ENCODE peak calls at places on chromosomes 5 and 9, in five cellular contexts. G is HFFc6; E is pulmonary artery endothelial cell; I is neural crest cell; F is activated CD4-positive, alpha-beta T cell treated with anti-CD3 and anti-CD28 coated beads, Interleukin-2, amount 50 U/mL, for 24 hours. Q is an unnamed sample.

GRCh38 chr9:70406446-70406862 is 8.0 kb downstream of the KLF9 start:
- DNase-seq in E (no peak), F (no peak), G (no peak), I (no peak), Q (no peak)

GRCh38 chr5:154198611-154199230 is 8.2 kb downstream of the GALNT10 start:
- DNase-seq in F (no peak), E (no peak), I (no peak), G (peak), Q (no peak)

GRCh38 chr9:92342825-92343488 is 17.2 kb downstream of the CENPP start:
- DNase-seq in E (no peak), G (no peak), I (no peak), F (no peak), Q (no peak)

GRCh38 chr9:37902804-37903580 is 935 bp downstream of the SLC25A51 start:
- DNase-seq in E (no peak), F (no peak), G (peak), I (no peak), Q (no peak)

GRCh38 chr5:89277791-89278190 is 394.8 kb upstream of the MEF2C start:
- DNase-seq in E (no peak), I (no peak), F (no peak), G (peak), Q (no peak)

GRCh38 chr9:134619456-134619982 is 22.1 kb upstream of the COL5A1 start:
- DNase-seq in F (no peak), G (no peak), E (no peak), I (no peak), Q (no peak)

GRCh38 chr5:133869675-133869978 is 98.8 kb downstream of the C5orf15 start:
- DNase-seq in G (no peak), F (no peak), E (no peak), I (no peak), Q (no peak)

GRCh38 chr5:139950436-139950835 is 92.7 kb downstream of the NRG2 start:
- DNase-seq in E (no peak), G (no peak), I (no peak), F (no peak), Q (no peak)

GRCh38 chr9:135369401-135369800 is 110.2 kb upstream of the PPP1R26 start:
- DNase-seq in I (no peak), E (no peak), G (no peak), F (no peak), Q (no peak)

GRCh38 chr5:55533806-55534435 is 843 bp downstream of the PLPP1 start:
- DNase-seq in G (peak), F (peak), E (peak), I (peak), Q (no peak)

GRCh38 chr9:34403554-34404380 is 27.1 kb upstream of the MYORG start:
- DNase-seq in I (peak), F (peak), E (no peak), G (peak), Q (peak)

GRCh38 chr5:31407921-31408714 is 123.8 kb downstream of the DROSHA start:
- DNase-seq in G (peak), F (no peak), I (no peak), E (no peak), Q (no peak)

GRCh38 chr5:142669479-142669878 is 16.4 kb downstream of the FGF1 start:
- DNase-seq in F (no peak), I (no peak), E (no peak), G (no peak), Q (no peak)

GRCh38 chr5:98468188-98468869 is 305.1 kb upstream of the RGMB start:
- DNase-seq in F (no peak), G (peak), I (no peak), E (peak), Q (no peak)

GRCh38 chr9:112169368-112169767 is 5.7 kb downstream of the SUSD1 start:
- DNase-seq in I (no peak), G (no peak), F (no peak), E (no peak), Q (no peak)

GRCh38 chr9:135600296-135600805 is 38.8 kb downstream of the PAEP start:
- DNase-seq in F (no peak), I (no peak), E (no peak), G (no peak), Q (no peak)

GRCh38 chr5:82975396-82975795 is 101.8 kb downstream of the TMEM167A start:
- DNase-seq in G (no peak), F (no peak), I (no peak), E (no peak), Q (no peak)